ENCODE peak calls at places on chromosomes 12 and 14, in eight cellular contexts. W is mucosa of gallbladder; Y is stimulated activated naive B cell treated with anti-CD40 and anti-IgM and Interleukin-4, amounts not matched to agents 10 μg/mL and 1 μg/mL and 100 μg/mL, for 72 hours; C is activated naive CD8-positive, alpha-beta T cell treated with anti-CD3 and anti-CD28 coated beads, Interleukin-2, amount 50 U/mL, for 24 hours; S is T-helper 9 cell; T is naive B cell; Z is activated gamma-delta T cell treated with anti-CD3 and anti-CD28 coated beads, Interleukin-2, amount 50 U/mL, for 16 hours; H is naive thymus-derived CD8-positive, alpha-beta T cell. D is an unnamed sample.

GRCh38 chr14:72856530-72857264 is 37.2 kb downstream of the DPF3 start:
- DNase-seq in W (no peak), Y (no peak), C (no peak), S (no peak), T (no peak), Z (no peak), H (no peak), D (no peak)

GRCh38 chr12:15527201-15527782 is 205.0 kb downstream of the PTPRO start:
- DNase-seq in W (peak; percentile 16), Y (no peak), C (no peak), S (no peak), T (no peak), Z (no peak), H (no peak), D (no peak)

GRCh38 chr12:40534828-40535227 is 157.4 kb upstream of the CNTN1 start:
- DNase-seq in W (no peak), Y (no peak), C (no peak), S (no peak), T (no peak), Z (no peak), H (no peak), D (no peak)

GRCh38 chr14:72565917-72566316 is 328.0 kb downstream of the DPF3 start:
- DNase-seq in W (no peak), Y (no peak), C (no peak), S (no peak), T (no peak), Z (no peak), H (no peak), D (no peak)

GRCh38 chr12:94262228-94263010 is 114.0 kb downstream of the PLXNC1 start:
- DNase-seq in W (peak; percentile 85), Y (peak; percentile 73), C (peak; percentile 81), S (peak; percentile 48), T (peak; percentile 74), Z (peak; percentile 63), H (peak; percentile 69), D (peak; percentile 79)

GRCh38 chr12:61894168-61894567 is 366.0 kb upstream of the USP15 start:
- DNase-seq in W (no peak), Y (no peak), C (no peak), S (no peak), T (no peak), Z (no peak), H (no peak), D (no peak)

GRCh38 chr14:54188036-54188666 is 208.7 kb upstream of the CDKN3 start:
- DNase-seq in W (no peak), Y (no peak), C (no peak), S (no peak), T (no peak), Z (no peak), H (no peak), D (no peak)

GRCh38 chr12:115895247-115895646 is 382.2 kb downstream of the MED13L start:
- DNase-seq in W (no peak), Y (no peak), C (peak; percentile 3), S (no peak), T (no peak), Z (no peak), H (no peak), D (no peak)

GRCh38 chr12:40086471-40086870 is 19.4 kb downstream of the SLC2A13 start:
- DNase-seq in W (no peak), Y (no peak), C (no peak), S (no peak), T (no peak), Z (no peak), H (no peak), D (no peak)

GRCh38 chr14:74504874-74505617 is 11.5 kb downstream of the ISCA2 start:
- DNase-seq in W (no peak), Y (no peak), C (no peak), S (no peak), T (no peak), Z (no peak), H (no peak), D (no peak)

GRCh38 chr12:47303207-47303606 is 223.4 kb upstream of the AMIGO2 start:
- DNase-seq in W (no peak), Y (no peak), C (no peak), S (no peak), T (no peak), Z (no peak), H (no peak), D (peak; percentile 57)

GRCh38 chr12:82866227-82866803 is 179.6 kb downstream of the TMTC2 start:
- DNase-seq in W (no peak), Y (no peak), C (no peak), S (no peak), T (no peak), Z (no peak), H (no peak), D (no peak)

GRCh38 chr14:51521764-51522163 is 129.9 kb upstream of the FRMD6 start:
- DNase-seq in W (no peak), Y (no peak), C (no peak), S (no peak), T (no peak), Z (no peak), H (no peak), D (peak; percentile 88)

GRCh38 chr14:61254803-61255526 is 26.2 kb downstream of the TMEM30B start:
- DNase-seq in W (no peak), Y (no peak), C (no peak), S (no peak), T (no peak), Z (no peak), H (no peak), D (no peak)

GRCh38 chr14:91892918-91893527 is 25.7 kb upstream of the TC2N start:
- DNase-seq in W (no peak), Y (no peak), C (peak; percentile 30), S (peak; percentile 32), T (no peak), Z (no peak), H (no peak), D (no peak)

GRCh38 chr12:2967651-2968050 is 8.5 kb downstream of the TEAD4 start:
- DNase-seq in W (no peak), Y (no peak), C (no peak), S (no peak), T (no peak), Z (no peak), H (no peak), D (no peak)

GRCh38 chr14:92649934-92650545 is 98.4 kb downstream of the LGMN start:
- DNase-seq in W (peak; percentile 55), Y (no peak), C (peak; percentile 18), S (no peak), T (no peak), Z (no peak), H (no peak), D (no peak)

GRCh38 chr14:75647650-75648049 is 13.0 kb downstream of the ERG28 start:
- DNase-seq in W (no peak), Y (no peak), C (no peak), S (no peak), T (no peak), Z (no peak), H (no peak), D (no peak)

GRCh38 chr12:26857465-26858176 is 24.6 kb upstream of the ITPR2 start:
- DNase-seq in W (no peak), Y (no peak), C (no peak), S (no peak), T (no peak), Z (no peak), H (no peak), D (no peak)

GRCh38 chr12:93802698-93803097 is 125.5 kb downstream of the CRADD start:
- DNase-seq in W (no peak), Y (no peak), C (no peak), S (no peak), T (no peak), Z (no peak), H (no peak), D (no peak)

GRCh38 chr14:25836647-25837046 is 761.2 kb downstream of the NOVA1 start:
- DNase-seq in W (no peak), Y (no peak), C (no peak), S (no peak), T (no peak), Z (no peak), H (no peak), D (no peak)

GRCh38 chr12:54749191-54749818 is 101.1 kb upstream of the DCD start:
- DNase-seq in W (peak; percentile 26), Y (no peak), C (peak; percentile 29), S (peak; percentile 5), T (peak; percentile 46), Z (peak; percentile 18), H (peak; percentile 52), D (no peak)

GRCh38 chr12:58703911-58704310 is 216.4 kb downstream of the LRIG3 start:
- DNase-seq in W (no peak), Y (no peak), C (no peak), S (no peak), T (no peak), Z (no peak), H (no peak), D (peak; percentile 45)

GRCh38 chr12:402127-402456 is 648 bp downstream of the CCDC77 start:
- DNase-seq in W (no peak), Y (no peak), C (no peak), S (no peak), T (no peak), Z (no peak), H (no peak), D (no peak)

GRCh38 chr12:14982562-14982961 is 9.7 kb downstream of the PDE6H start:
- DNase-seq in W (no peak), Y (no peak), C (no peak), S (no peak), T (no peak), Z (no peak), H (no peak), D (no peak)

GRCh38 chr12:123267335-123267920 is 4.2 kb downstream of the CDK2AP1 start:
- DNase-seq in W (no peak), Y (no peak), C (no peak), S (no peak), T (no peak), Z (no peak), H (no peak), D (no peak)

GRCh38 chr12:112226768-112227167 is 101.4 kb downstream of the TRAFD1 start:
- DNase-seq in W (no peak), Y (no peak), C (no peak), S (no peak), T (no peak), Z (no peak), H (no peak), D (no peak)

GRCh38 chr12:115571027-115571426 is 706.5 kb downstream of the MED13L start:
- DNase-seq in W (no peak), Y (no peak), C (no peak), S (no peak), T (no peak), Z (no peak), H (no peak), D (no peak)

GRCh38 chr12:79127268-79127895 is 262.8 kb downstream of the SYT1 start:
- DNase-seq in W (no peak), Y (no peak), C (no peak), S (no peak), T (no peak), Z (no peak), H (no peak), D (peak; percentile 83)

D was measured in AG04449.